ENCODE peak calls at places on chromosome 20, in six cellular contexts. One of them, this sample, is unnamed.

GRCh38 chr20:36408219-36408618 is 102.1 kb downstream of the DLGAP4 start:
- DNase-seq in NCI-H774: peak
- DNase-seq in psoas muscle: no peak
- DNase-seq in GM06990: no peak
- DNase-seq in stimulated activated CD8-positive, alpha-beta memory T cell treated with anti-CD3 and anti-CD28 coated beads, Interleukin-15, amount 100 ng/mL, for 4 hours: no peak
- DNase-seq in amniotic stem cell: no peak
- DNase-seq in this sample: no peak

GRCh38 chr20:646107-646867 is 6.7 kb downstream of the SRXN1 start:
- DNase-seq in psoas muscle: no peak
- DNase-seq in stimulated activated CD8-positive, alpha-beta memory T cell treated with anti-CD3 and anti-CD28 coated beads, Interleukin-15, amount 100 ng/mL, for 4 hours: no peak
- DNase-seq in amniotic stem cell: no peak
- DNase-seq in NCI-H774: no peak
- DNase-seq in GM06990: no peak
- DNase-seq in this sample: no peak

GRCh38 chr20:46784450-46785127 is 75.1 kb downstream of the SLC2A10 start:
- DNase-seq in stimulated activated CD8-positive, alpha-beta memory T cell treated with anti-CD3 and anti-CD28 coated beads, Interleukin-15, amount 100 ng/mL, for 4 hours: no peak
- DNase-seq in GM06990: no peak
- DNase-seq in amniotic stem cell: no peak
- DNase-seq in psoas muscle: no peak
- DNase-seq in NCI-H774: no peak
- DNase-seq in this sample: no peak

GRCh38 chr20:39302312-39302711 is 340.2 kb downstream of the DHX35 start:
- DNase-seq in psoas muscle: no peak
- DNase-seq in amniotic stem cell: no peak
- DNase-seq in NCI-H774: no peak
- DNase-seq in GM06990: no peak
- DNase-seq in stimulated activated CD8-positive, alpha-beta memory T cell treated with anti-CD3 and anti-CD28 coated beads, Interleukin-15, amount 100 ng/mL, for 4 hours: no peak
- DNase-seq in this sample: no peak

GRCh38 chr20:1005452-1006027 is 3.4 kb upstream of the RSPO4 start:
- DNase-seq in amniotic stem cell: no peak
- DNase-seq in GM06990: no peak
- DNase-seq in NCI-H774: no peak
- DNase-seq in stimulated activated CD8-positive, alpha-beta memory T cell treated with anti-CD3 and anti-CD28 coated beads, Interleukin-15, amount 100 ng/mL, for 4 hours: no peak
- DNase-seq in psoas muscle: no peak
- DNase-seq in this sample: no peak

GRCh38 chr20:6636209-6637159 is 131.0 kb upstream of the BMP2 start:
- DNase-seq in psoas muscle: no peak
- DNase-seq in GM06990: no peak
- DNase-seq in amniotic stem cell: peak
- DNase-seq in NCI-H774: peak
- DNase-seq in stimulated activated CD8-positive, alpha-beta memory T cell treated with anti-CD3 and anti-CD28 coated beads, Interleukin-15, amount 100 ng/mL, for 4 hours: no peak
- DNase-seq in this sample: no peak

GRCh38 chr20:37726321-37726720 is 32.5 kb downstream of the CTNNBL1 start:
- DNase-seq in psoas muscle: no peak
- DNase-seq in NCI-H774: no peak
- DNase-seq in GM06990: no peak
- DNase-seq in amniotic stem cell: no peak
- DNase-seq in stimulated activated CD8-positive, alpha-beta memory T cell treated with anti-CD3 and anti-CD28 coated beads, Interleukin-15, amount 100 ng/mL, for 4 hours: no peak
- DNase-seq in this sample: no peak

GRCh38 chr20:16107172-16107870 is 465.9 kb downstream of the KIF16B start:
- DNase-seq in NCI-H774: no peak
- DNase-seq in amniotic stem cell: no peak
- DNase-seq in stimulated activated CD8-positive, alpha-beta memory T cell treated with anti-CD3 and anti-CD28 coated beads, Interleukin-15, amount 100 ng/mL, for 4 hours: no peak
- DNase-seq in psoas muscle: no peak
- DNase-seq in GM06990: no peak
- DNase-seq in this sample: no peak

GRCh38 chr20:36957875-36958667 is 6.6 kb upstream of the SAMHD1 start:
- DNase-seq in amniotic stem cell: no peak
- DNase-seq in GM06990: no peak
- DNase-seq in psoas muscle: no peak
- DNase-seq in NCI-H774: no peak
- DNase-seq in stimulated activated CD8-positive, alpha-beta memory T cell treated with anti-CD3 and anti-CD28 coated beads, Interleukin-15, amount 100 ng/mL, for 4 hours: no peak
- DNase-seq in this sample: no peak

GRCh38 chr20:6644818-6645620 is 122.5 kb upstream of the BMP2 start:
- DNase-seq in GM06990: no peak
- DNase-seq in stimulated activated CD8-positive, alpha-beta memory T cell treated with anti-CD3 and anti-CD28 coated beads, Interleukin-15, amount 100 ng/mL, for 4 hours: no peak
- DNase-seq in amniotic stem cell: no peak
- DNase-seq in NCI-H774: no peak
- DNase-seq in psoas muscle: no peak
- DNase-seq in this sample: no peak

GRCh38 chr20:63968136-63968927 is 1.4 kb downstream of the ZNF512B start:
- DNase-seq in amniotic stem cell: no peak
- DNase-seq in GM06990: peak
- DNase-seq in psoas muscle: no peak
- DNase-seq in stimulated activated CD8-positive, alpha-beta memory T cell treated with anti-CD3 and anti-CD28 coated beads, Interleukin-15, amount 100 ng/mL, for 4 hours: no peak
- DNase-seq in NCI-H774: no peak
- DNase-seq in this sample: no peak

GRCh38 chr20:40294175-40294574 is 394.9 kb downstream of the MAFB start:
- DNase-seq in NCI-H774: no peak
- DNase-seq in psoas muscle: peak
- DNase-seq in amniotic stem cell: no peak
- DNase-seq in GM06990: no peak
- DNase-seq in stimulated activated CD8-positive, alpha-beta memory T cell treated with anti-CD3 and anti-CD28 coated beads, Interleukin-15, amount 100 ng/mL, for 4 hours: no peak
- DNase-seq in this sample: no peak

GRCh38 chr20:43404880-43405279 is 52.8 kb upstream of the SRSF6 start:
- DNase-seq in NCI-H774: no peak
- DNase-seq in amniotic stem cell: no peak
- DNase-seq in psoas muscle: no peak
- DNase-seq in stimulated activated CD8-positive, alpha-beta memory T cell treated with anti-CD3 and anti-CD28 coated beads, Interleukin-15, amount 100 ng/mL, for 4 hours: no peak
- DNase-seq in GM06990: peak
- DNase-seq in this sample: no peak

GRCh38 chr20:64080013-64080812 is at the start of gene OPRL1:
- DNase-seq in amniotic stem cell: no peak
- DNase-seq in psoas muscle: peak
- DNase-seq in stimulated activated CD8-positive, alpha-beta memory T cell treated with anti-CD3 and anti-CD28 coated beads, Interleukin-15, amount 100 ng/mL, for 4 hours: no peak
- DNase-seq in NCI-H774: no peak
- DNase-seq in GM06990: peak
- DNase-seq in this sample: no peak

GRCh38 chr20:23163562-23163961 is 77.4 kb upstream of the CD93 start:
- DNase-seq in amniotic stem cell: no peak
- DNase-seq in NCI-H774: no peak
- DNase-seq in stimulated activated CD8-positive, alpha-beta memory T cell treated with anti-CD3 and anti-CD28 coated beads, Interleukin-15, amount 100 ng/mL, for 4 hours: no peak
- DNase-seq in psoas muscle: no peak
- DNase-seq in GM06990: no peak
- DNase-seq in this sample: no peak

GRCh38 chr20:44011251-44011940 is 96.7 kb downstream of the TOX2 start:
- DNase-seq in stimulated activated CD8-positive, alpha-beta memory T cell treated with anti-CD3 and anti-CD28 coated beads, Interleukin-15, amount 100 ng/mL, for 4 hours: no peak
- DNase-seq in amniotic stem cell: no peak
- DNase-seq in NCI-H774: no peak
- DNase-seq in psoas muscle: no peak
- DNase-seq in GM06990: no peak
- DNase-seq in this sample: no peak

GRCh38 chr20:31605902-31606677 is 1.0 kb downstream of the ID1 start:
- DNase-seq in amniotic stem cell: no peak
- DNase-seq in NCI-H774: no peak
- DNase-seq in GM06990: no peak
- DNase-seq in stimulated activated CD8-positive, alpha-beta memory T cell treated with anti-CD3 and anti-CD28 coated beads, Interleukin-15, amount 100 ng/mL, for 4 hours: no peak
- DNase-seq in psoas muscle: peak
- DNase-seq in this sample: no peak

GRCh38 chr20:45218636-45219035 is 2.5 kb upstream of the SEMG2 start:
- DNase-seq in amniotic stem cell: no peak
- DNase-seq in stimulated activated CD8-positive, alpha-beta memory T cell treated with anti-CD3 and anti-CD28 coated beads, Interleukin-15, amount 100 ng/mL, for 4 hours: no peak
- DNase-seq in GM06990: no peak
- DNase-seq in psoas muscle: no peak
- DNase-seq in NCI-H774: no peak
- DNase-seq in this sample: no peak

GRCh38 chr20:63009988-63010769 is 3.4 kb upstream of the BHLHE23 start:
- DNase-seq in psoas muscle: no peak
- DNase-seq in GM06990: peak
- DNase-seq in NCI-H774: peak
- DNase-seq in stimulated activated CD8-positive, alpha-beta memory T cell treated with anti-CD3 and anti-CD28 coated beads, Interleukin-15, amount 100 ng/mL, for 4 hours: peak
- DNase-seq in amniotic stem cell: no peak
- DNase-seq in this sample: no peak

GRCh38 chr20:57922701-57923100 is 212.9 kb upstream of the PMEPA1 start:
- DNase-seq in GM06990: no peak
- DNase-seq in amniotic stem cell: no peak
- DNase-seq in stimulated activated CD8-positive, alpha-beta memory T cell treated with anti-CD3 and anti-CD28 coated beads, Interleukin-15, amount 100 ng/mL, for 4 hours: no peak
- DNase-seq in psoas muscle: no peak
- DNase-seq in NCI-H774: no peak
- DNase-seq in this sample: no peak

GRCh38 chr20:64129146-64129782 is 21.9 kb upstream of the NPBWR2 start:
- DNase-seq in GM06990: no peak
- DNase-seq in amniotic stem cell: no peak
- DNase-seq in stimulated activated CD8-positive, alpha-beta memory T cell treated with anti-CD3 and anti-CD28 coated beads, Interleukin-15, amount 100 ng/mL, for 4 hours: no peak
- DNase-seq in psoas muscle: no peak
- DNase-seq in NCI-H774: no peak
- DNase-seq in this sample: peak

GRCh38 chr20:37986873-37987601 is 46.2 kb downstream of the TTI1 start:
- DNase-seq in amniotic stem cell: no peak
- DNase-seq in stimulated activated CD8-positive, alpha-beta memory T cell treated with anti-CD3 and anti-CD28 coated beads, Interleukin-15, amount 100 ng/mL, for 4 hours: no peak
- DNase-seq in GM06990: no peak
- DNase-seq in psoas muscle: peak
- DNase-seq in NCI-H774: no peak
- DNase-seq in this sample: no peak

GRCh38 chr20:32168184-32168910 is 39.2 kb downstream of the PLAGL2 start:
- DNase-seq in stimulated activated CD8-positive, alpha-beta memory T cell treated with anti-CD3 and anti-CD28 coated beads, Interleukin-15, amount 100 ng/mL, for 4 hours: no peak
- DNase-seq in amniotic stem cell: no peak
- DNase-seq in psoas muscle: no peak
- DNase-seq in GM06990: no peak
- DNase-seq in NCI-H774: no peak
- DNase-seq in this sample: no peak

GRCh38 chr20:49724637-49725606 is 11.2 kb upstream of the B4GALT5 start:
- DNase-seq in NCI-H774: peak
- DNase-seq in psoas muscle: peak
- DNase-seq in stimulated activated CD8-positive, alpha-beta memory T cell treated with anti-CD3 and anti-CD28 coated beads, Interleukin-15, amount 100 ng/mL, for 4 hours: no peak
- DNase-seq in amniotic stem cell: no peak
- DNase-seq in GM06990: no peak
- DNase-seq in this sample: no peak

GRCh38 chr20:33689493-33689892 is 3.3 kb upstream of the E2F1 start:
- DNase-seq in GM06990: no peak
- DNase-seq in stimulated activated CD8-positive, alpha-beta memory T cell treated with anti-CD3 and anti-CD28 coated beads, Interleukin-15, amount 100 ng/mL, for 4 hours: no peak
- DNase-seq in psoas muscle: no peak
- DNase-seq in amniotic stem cell: no peak
- DNase-seq in NCI-H774: no peak
- DNase-seq in this sample: no peak

GRCh38 chr20:63847374-63848002 is 13.8 kb upstream of the ABHD16B start:
- DNase-seq in GM06990: no peak
- DNase-seq in psoas muscle: no peak
- DNase-seq in amniotic stem cell: no peak
- DNase-seq in NCI-H774: no peak
- DNase-seq in stimulated activated CD8-positive, alpha-beta memory T cell treated with anti-CD3 and anti-CD28 coated beads, Interleukin-15, amount 100 ng/mL, for 4 hours: no peak
- DNase-seq in this sample: no peak

GRCh38 chr20:31685853-31686641 is 36.6 kb downstream of the BCL2L1 start:
- DNase-seq in GM06990: no peak
- DNase-seq in psoas muscle: no peak
- DNase-seq in NCI-H774: no peak
- DNase-seq in stimulated activated CD8-positive, alpha-beta memory T cell treated with anti-CD3 and anti-CD28 coated beads, Interleukin-15, amount 100 ng/mL, for 4 hours: no peak
- DNase-seq in amniotic stem cell: no peak
- DNase-seq in this sample: no peak

GRCh38 chr20:14984768-14985622 is 647.6 kb upstream of the FLRT3 start:
- DNase-seq in amniotic stem cell: no peak
- DNase-seq in stimulated activated CD8-positive, alpha-beta memory T cell treated with anti-CD3 and anti-CD28 coated beads, Interleukin-15, amount 100 ng/mL, for 4 hours: no peak
- DNase-seq in psoas muscle: no peak
- DNase-seq in GM06990: no peak
- DNase-seq in NCI-H774: no peak
- DNase-seq in this sample: no peak

GRCh38 chr20:57882451-57883161 is 172.8 kb upstream of the PMEPA1 start:
- DNase-seq in stimulated activated CD8-positive, alpha-beta memory T cell treated with anti-CD3 and anti-CD28 coated beads, Interleukin-15, amount 100 ng/mL, for 4 hours: no peak
- DNase-seq in NCI-H774: no peak
- DNase-seq in psoas muscle: no peak
- DNase-seq in amniotic stem cell: no peak
- DNase-seq in GM06990: no peak
- DNase-seq in this sample: no peak

GRCh38 chr20:32114305-32114960 is 4.9 kb downstream of the TM9SF4 start:
- DNase-seq in NCI-H774: no peak
- DNase-seq in GM06990: no peak
- DNase-seq in stimulated activated CD8-positive, alpha-beta memory T cell treated with anti-CD3 and anti-CD28 coated beads, Interleukin-15, amount 100 ng/mL, for 4 hours: no peak
- DNase-seq in psoas muscle: no peak
- DNase-seq in amniotic stem cell: no peak
- DNase-seq in this sample: no peak